ENCODE peak calls at places on chromosomes 16 and 17, in six cellular contexts. One of them, this sample, is unnamed.

GRCh38 chr17:83005639-83006038 is 73.8 kb upstream of the METRNL start:
- DNase-seq in astrocyte: no peak
- DNase-seq in CD8-positive, alpha-beta memory T cell: no peak
- DNase-seq in uterus: no peak
- DNase-seq in prostate gland: no peak
- DNase-seq in OCI-LY7: no peak
- DNase-seq in this sample: peak; percentile 57

GRCh38 chr17:44587339-44587738 is 30.1 kb downstream of the FZD2 start:
- DNase-seq in prostate gland: no peak
- DNase-seq in astrocyte: peak; percentile 98
- DNase-seq in CD8-positive, alpha-beta memory T cell: no peak
- DNase-seq in uterus: peak; percentile 34
- DNase-seq in OCI-LY7: no peak
- DNase-seq in this sample: no peak

GRCh38 chr16:66399930-66400329 is 27.2 kb upstream of the BEAN1 start:
- DNase-seq in CD8-positive, alpha-beta memory T cell: no peak
- DNase-seq in uterus: no peak
- DNase-seq in OCI-LY7: no peak
- DNase-seq in prostate gland: no peak
- DNase-seq in astrocyte: no peak
- DNase-seq in this sample: peak; percentile 56

GRCh38 chr17:11388061-11388460 is 147.0 kb downstream of the SHISA6 start:
- DNase-seq in prostate gland: no peak
- DNase-seq in CD8-positive, alpha-beta memory T cell: no peak
- DNase-seq in OCI-LY7: no peak
- DNase-seq in astrocyte: no peak
- DNase-seq in uterus: no peak
- DNase-seq in this sample: no peak

GRCh38 chr16:4244254-4244812 is 2.5 kb upstream of the SRL start:
- DNase-seq in astrocyte: no peak
- DNase-seq in uterus: no peak
- DNase-seq in CD8-positive, alpha-beta memory T cell: no peak
- DNase-seq in prostate gland: no peak
- DNase-seq in OCI-LY7: no peak
- DNase-seq in this sample: peak; percentile 52

GRCh38 chr16:68644715-68645493 is at the start of gene CDH3:
- DNase-seq in uterus: peak; percentile 61
- DNase-seq in prostate gland: peak; percentile 84
- DNase-seq in OCI-LY7: no peak
- DNase-seq in astrocyte: no peak
- DNase-seq in CD8-positive, alpha-beta memory T cell: no peak
- DNase-seq in this sample: peak; percentile 98

GRCh38 chr17:20948984-20949777 is 93.6 kb downstream of the USP22 start:
- DNase-seq in prostate gland: no peak
- DNase-seq in astrocyte: no peak
- DNase-seq in uterus: no peak
- DNase-seq in OCI-LY7: no peak
- DNase-seq in CD8-positive, alpha-beta memory T cell: no peak
- DNase-seq in this sample: no peak

GRCh38 chr17:60501589-60501988 is 24.5 kb downstream of the APPBP2 start:
- DNase-seq in prostate gland: no peak
- DNase-seq in CD8-positive, alpha-beta memory T cell: no peak
- DNase-seq in OCI-LY7: no peak
- DNase-seq in astrocyte: no peak
- DNase-seq in uterus: no peak
- DNase-seq in this sample: no peak

GRCh38 chr16:88667496-88667895 is 4.6 kb upstream of the MVD start:
- DNase-seq in OCI-LY7: no peak
- DNase-seq in astrocyte: no peak
- DNase-seq in prostate gland: no peak
- DNase-seq in uterus: no peak
- DNase-seq in CD8-positive, alpha-beta memory T cell: no peak
- DNase-seq in this sample: no peak

GRCh38 chr16:81473561-81473960 is 29.0 kb downstream of the CMIP start:
- DNase-seq in astrocyte: peak; percentile 60
- DNase-seq in uterus: no peak
- DNase-seq in OCI-LY7: no peak
- DNase-seq in prostate gland: no peak
- DNase-seq in CD8-positive, alpha-beta memory T cell: no peak
- DNase-seq in this sample: no peak

GRCh38 chr17:80761421-80761871 is 216.8 kb downstream of the RPTOR start:
- DNase-seq in uterus: no peak
- DNase-seq in prostate gland: no peak
- DNase-seq in OCI-LY7: no peak
- DNase-seq in CD8-positive, alpha-beta memory T cell: peak; percentile 75
- DNase-seq in astrocyte: peak; percentile 89
- DNase-seq in this sample: no peak

GRCh38 chr16:72961115-72961832 is 86.7 kb downstream of the ZFHX3 start:
- DNase-seq in astrocyte: no peak
- DNase-seq in OCI-LY7: no peak
- DNase-seq in uterus: no peak
- DNase-seq in CD8-positive, alpha-beta memory T cell: no peak
- DNase-seq in prostate gland: no peak
- DNase-seq in this sample: peak; percentile 64

GRCh38 chr16:67555795-67556212 is 6.5 kb upstream of the CTCF start:
- DNase-seq in astrocyte: peak; percentile 39
- DNase-seq in OCI-LY7: peak; percentile 50
- DNase-seq in prostate gland: no peak
- DNase-seq in CD8-positive, alpha-beta memory T cell: no peak
- DNase-seq in uterus: no peak
- DNase-seq in this sample: no peak

GRCh38 chr17:10799407-10799806 is 4.5 kb downstream of the TMEM238L start:
- DNase-seq in OCI-LY7: no peak
- DNase-seq in uterus: no peak
- DNase-seq in prostate gland: peak; percentile 37
- DNase-seq in astrocyte: no peak
- DNase-seq in CD8-positive, alpha-beta memory T cell: no peak
- DNase-seq in this sample: no peak

GRCh38 chr16:66437391-66437945 is 10.4 kb downstream of the BEAN1 start:
- DNase-seq in uterus: no peak
- DNase-seq in prostate gland: no peak
- DNase-seq in CD8-positive, alpha-beta memory T cell: no peak
- DNase-seq in OCI-LY7: no peak
- DNase-seq in astrocyte: no peak
- DNase-seq in this sample: peak; percentile 49

GRCh38 chr16:78105517-78105916 is 6.1 kb downstream of the WWOX start:
- DNase-seq in OCI-LY7: no peak
- DNase-seq in uterus: no peak
- DNase-seq in astrocyte: no peak
- DNase-seq in CD8-positive, alpha-beta memory T cell: no peak
- DNase-seq in prostate gland: peak; percentile 37
- DNase-seq in this sample: no peak

GRCh38 chr16:24936151-24936550 is 79.0 kb downstream of the ARHGAP17 start:
- DNase-seq in astrocyte: no peak
- DNase-seq in OCI-LY7: no peak
- DNase-seq in prostate gland: no peak
- DNase-seq in uterus: no peak
- DNase-seq in CD8-positive, alpha-beta memory T cell: no peak
- DNase-seq in this sample: no peak
- H3K36me3 ChIP-seq in astrocyte: peaks cover 41% of the 10 kb centered on the region
- H3K36me3 ChIP-seq in OCI-LY7: peaks cover 7% of the 10 kb centered on the region
- H3K36me3 ChIP-seq in prostate gland: no peaks in the 10 kb centered on the region
- H3K36me3 ChIP-seq in uterus: no peaks in the 10 kb centered on the region
- H3K36me3 ChIP-seq in CD8-positive, alpha-beta memory T cell: peaks cover 11% of the 10 kb centered on the region
- H3K36me3 ChIP-seq in this sample: peaks cover 17% of the 10 kb centered on the region

DNA sequence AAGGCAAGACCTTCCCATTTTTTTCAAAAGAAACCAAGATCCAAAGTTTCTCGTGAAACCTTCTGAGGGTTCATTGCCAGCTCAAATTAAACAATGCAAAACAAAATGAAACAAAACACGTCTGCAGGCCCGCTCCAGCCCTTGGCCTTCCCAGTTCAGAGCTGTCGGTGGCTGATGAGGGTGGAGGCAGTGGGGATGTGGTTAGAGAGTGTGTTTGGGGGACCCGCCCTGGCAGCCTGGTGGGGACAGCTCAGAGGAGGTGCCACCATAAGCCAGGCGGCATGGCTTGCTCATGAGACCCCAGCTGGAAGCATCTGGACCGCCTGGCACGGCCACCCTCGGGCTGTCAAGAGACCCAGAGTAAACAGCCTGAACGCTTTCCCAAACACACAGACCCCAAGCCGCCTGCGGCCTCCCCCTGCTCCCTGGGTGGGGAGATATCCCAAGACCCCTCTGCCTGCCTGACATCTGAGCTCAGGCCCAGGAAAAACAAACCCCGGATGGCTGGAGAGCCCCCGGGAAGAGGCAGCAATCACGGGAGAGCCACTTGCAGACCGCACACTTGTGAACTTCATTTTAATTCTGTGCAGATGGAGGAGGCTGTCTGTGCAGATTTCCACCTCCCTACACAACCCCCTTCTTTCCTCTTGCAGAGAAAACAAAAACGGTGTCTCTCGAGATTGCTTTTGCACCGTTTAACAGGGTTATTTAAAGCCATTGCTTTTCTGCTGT is 35.4 kb upstream of the LITAF start:
- DNase-seq in astrocyte: no peak
- DNase-seq in CD8-positive, alpha-beta memory T cell: peak; percentile 80
- DNase-seq in prostate gland: no peak
- DNase-seq in uterus: no peak
- DNase-seq in OCI-LY7: peak; percentile 87
- DNase-seq in this sample: no peak
- H3K4me3 ChIP-seq in astrocyte: no peak overlapping the region
- H3K4me3 ChIP-seq in CD8-positive, alpha-beta memory T cell: peak overlapping the region; percentile 67
- H3K4me3 ChIP-seq in prostate gland: no peak overlapping the region
- H3K4me3 ChIP-seq in uterus: peak overlapping the region; percentile 8
- H3K4me3 ChIP-seq in OCI-LY7: peak overlapping the region; percentile 63
- H3K4me3 ChIP-seq in this sample: no peak overlapping the region

DNA sequence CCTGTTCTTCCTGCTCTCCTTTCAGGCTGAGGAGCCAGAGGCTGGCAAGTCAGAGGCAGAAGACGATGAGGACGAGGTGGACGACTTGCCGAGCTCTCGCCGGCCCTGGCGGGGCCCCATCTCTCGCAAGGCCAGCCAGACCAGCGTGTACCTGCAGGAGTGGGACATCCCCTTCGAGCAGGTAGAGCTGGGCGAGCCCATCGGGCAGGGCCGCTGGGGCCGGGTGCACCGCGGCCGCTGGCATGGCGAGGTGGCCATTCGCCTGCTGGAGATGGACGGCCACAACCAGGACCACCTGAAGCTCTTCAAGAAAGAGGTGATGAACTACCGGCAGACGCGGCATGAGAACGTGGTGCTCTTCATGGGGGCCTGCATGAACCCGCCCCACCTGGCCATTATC is 25.6 kb upstream of the LGALS9 start:
- DNase-seq in CD8-positive, alpha-beta memory T cell: no peak
- DNase-seq in prostate gland: no peak
- DNase-seq in astrocyte: no peak
- DNase-seq in uterus: no peak
- DNase-seq in OCI-LY7: no peak
- DNase-seq in this sample: no peak
- H3K36me3 ChIP-seq in CD8-positive, alpha-beta memory T cell: peaks cover 9% of the 10 kb centered on the region
- H3K36me3 ChIP-seq in prostate gland: peaks cover 2% of the 10 kb centered on the region
- H3K36me3 ChIP-seq in astrocyte: peaks cover 37% of the 10 kb centered on the region
- H3K36me3 ChIP-seq in uterus: no peaks in the 10 kb centered on the region
- H3K36me3 ChIP-seq in OCI-LY7: no peaks in the 10 kb centered on the region
- H3K36me3 ChIP-seq in this sample: peaks cover 23% of the 10 kb centered on the region

GRCh38 chr16:49788505-49788904 is 67.4 kb downstream of the ZNF423 start:
- DNase-seq in CD8-positive, alpha-beta memory T cell: no peak
- DNase-seq in OCI-LY7: no peak
- DNase-seq in astrocyte: no peak
- DNase-seq in uterus: peak; percentile 73
- DNase-seq in prostate gland: no peak
- DNase-seq in this sample: no peak
- H3K4me3 ChIP-seq in CD8-positive, alpha-beta memory T cell: no peak overlapping the region
- H3K4me3 ChIP-seq in OCI-LY7: no peak overlapping the region
- H3K4me3 ChIP-seq in astrocyte: no peak overlapping the region
- H3K4me3 ChIP-seq in uterus: no peak overlapping the region
- H3K4me3 ChIP-seq in prostate gland: no peak overlapping the region
- H3K4me3 ChIP-seq in this sample: no peak overlapping the region

DNA sequence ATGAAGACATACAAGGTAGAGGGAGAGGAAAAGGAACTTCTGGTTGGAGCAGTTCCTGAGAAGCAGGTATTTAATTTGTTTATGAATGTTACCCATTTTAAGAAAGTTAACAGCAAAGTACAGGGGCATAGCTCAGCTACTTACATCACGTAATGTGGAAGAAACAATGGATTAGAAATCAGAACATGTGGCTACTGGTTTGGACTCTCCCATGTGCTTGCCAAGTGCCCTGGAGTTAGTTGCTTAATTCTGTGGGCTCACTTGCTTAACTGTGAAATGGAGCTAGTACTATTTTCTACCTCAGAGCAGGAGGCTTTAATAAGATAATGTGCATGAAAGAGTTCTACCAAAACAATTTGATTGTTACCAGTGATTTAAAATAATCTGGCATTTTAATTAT is 27.3 kb downstream of the RSPRY1 start:
- DNase-seq in astrocyte: no peak
- DNase-seq in CD8-positive, alpha-beta memory T cell: no peak
- DNase-seq in uterus: no peak
- DNase-seq in prostate gland: no peak
- DNase-seq in OCI-LY7: no peak
- DNase-seq in this sample: no peak
- H3K36me3 ChIP-seq in astrocyte: peaks cover 49% of the 10 kb centered on the region
- H3K36me3 ChIP-seq in CD8-positive, alpha-beta memory T cell: peaks cover 53% of the 10 kb centered on the region
- H3K36me3 ChIP-seq in uterus: no peaks in the 10 kb centered on the region
- H3K36me3 ChIP-seq in prostate gland: peaks cover 4% of the 10 kb centered on the region
- H3K36me3 ChIP-seq in OCI-LY7: peaks cover 95% of the 10 kb centered on the region
- H3K36me3 ChIP-seq in this sample: peaks cover 11% of the 10 kb centered on the region

GRCh38 chr17:57578608-57578990 is 166.5 kb downstream of the CCDC182 start:
- DNase-seq in CD8-positive, alpha-beta memory T cell: no peak
- DNase-seq in prostate gland: no peak
- DNase-seq in astrocyte: peak; percentile 51
- DNase-seq in OCI-LY7: no peak
- DNase-seq in uterus: no peak
- DNase-seq in this sample: no peak
- H3K4me3 ChIP-seq in CD8-positive, alpha-beta memory T cell: no peak overlapping the region
- H3K4me3 ChIP-seq in prostate gland: no peak overlapping the region
- H3K4me3 ChIP-seq in astrocyte: no peak overlapping the region
- H3K4me3 ChIP-seq in OCI-LY7: no peak overlapping the region
- H3K4me3 ChIP-seq in uterus: no peak overlapping the region
- H3K4me3 ChIP-seq in this sample: no peak overlapping the region

DNA sequence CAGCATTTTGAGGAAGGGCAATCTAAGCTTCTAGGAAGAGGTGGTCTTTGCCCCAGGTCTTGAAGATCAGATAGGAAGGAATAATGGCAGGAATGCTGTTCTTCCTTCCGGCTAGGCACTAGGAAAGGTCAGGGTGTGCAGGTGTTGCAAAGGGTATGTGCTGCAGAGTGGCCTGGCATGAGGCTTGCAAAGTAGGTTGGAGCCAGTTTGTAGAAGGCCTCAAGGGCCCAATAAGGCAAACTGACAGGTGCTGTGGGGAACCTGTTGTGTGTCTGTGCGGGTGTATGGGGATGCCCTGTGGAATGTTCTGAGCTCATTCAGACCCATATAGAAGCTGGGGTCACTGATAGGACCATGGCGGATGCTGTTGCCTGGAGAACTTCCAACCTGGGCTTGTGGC is 12.7 kb downstream of the MSI2 start:
- DNase-seq in prostate gland: no peak
- DNase-seq in uterus: no peak
- DNase-seq in OCI-LY7: no peak
- DNase-seq in CD8-positive, alpha-beta memory T cell: no peak
- DNase-seq in astrocyte: no peak
- DNase-seq in this sample: no peak
- H3K36me3 ChIP-seq in prostate gland: no peaks in the 10 kb centered on the region
- H3K36me3 ChIP-seq in uterus: no peaks in the 10 kb centered on the region
- H3K36me3 ChIP-seq in OCI-LY7: peaks cover 94% of the 10 kb centered on the region
- H3K36me3 ChIP-seq in CD8-positive, alpha-beta memory T cell: peaks cover 30% of the 10 kb centered on the region
- H3K36me3 ChIP-seq in astrocyte: peaks cover 7% of the 10 kb centered on the region
- H3K36me3 ChIP-seq in this sample: peaks cover 1% of the 10 kb centered on the region

This sample was measured in H7.